ENCODE peak calls at places on chromosomes 5 and 9, in six cellular contexts. J is nucleus accumbens; H is LHCN-M2; Q is cerebellar cortex; X is activated CD4-positive, alpha-beta T cell treated with anti-CD3 and anti-CD28 coated beads, Interleukin-2, amount 10 ng/mL, durations not matched to agents 7 days and 5 days; S is activated T-cell treated with anti-CD3 and anti-CD28 coated beads for 1 hour. G is an unnamed sample.

GRCh38 chr5:91332267-91333044 is 50.7 kb downstream of the ARRDC3 start:
- DNase-seq in J (no peak), H (peak), Q (no peak), X (no peak), S (no peak), G (no peak)

GRCh38 chr9:22154064-22154463 is 145.0 kb upstream of the CDKN2B start:
- DNase-seq in J (no peak), H (no peak), Q (no peak), X (no peak), S (no peak), G (no peak)

GRCh38 chr5:110063640-110064592 is 374.2 kb downstream of the MAN2A1 start:
- DNase-seq in J (no peak), H (peak), Q (no peak), X (no peak), S (no peak), G (no peak)

GRCh38 chr9:5455181-5455580 is 4.8 kb downstream of the CD274 start:
- DNase-seq in J (no peak), H (peak), Q (no peak), X (no peak), S (no peak), G (no peak)

GRCh38 chr9:25904701-25905100 is 226.5 kb upstream of the TUSC1 start:
- DNase-seq in J (no peak), H (no peak), Q (no peak), X (no peak), S (no peak), G (no peak)

GRCh38 chr5:101288633-101289032 is 385.6 kb upstream of the ST8SIA4 start:
- DNase-seq in J (no peak), H (no peak), Q (no peak), X (no peak), S (no peak), G (no peak)

GRCh38 chr5:172713809-172714490 is 57.0 kb downstream of the DUSP1 start:
- DNase-seq in J (no peak), H (no peak), Q (no peak), X (no peak), S (no peak), G (no peak)

GRCh38 chr5:172778223-172778814 is 7.3 kb upstream of the DUSP1 start:
- DNase-seq in J (no peak), H (peak), Q (no peak), X (no peak), S (no peak), G (no peak)

GRCh38 chr5:171823269-171823668 is 37.7 kb downstream of the SMIM23 start:
- DNase-seq in J (no peak), H (no peak), Q (no peak), X (no peak), S (no peak), G (no peak)

GRCh38 chr5:73564018-73564417 is 1.4 kb downstream of the ANKRA2 start:
- DNase-seq in J (no peak), H (no peak), Q (no peak), X (no peak), S (no peak), G (no peak)

GRCh38 chr9:122445155-122445749 is 32.5 kb downstream of the OR1J1 start:
- DNase-seq in J (no peak), H (peak), Q (no peak), X (no peak), S (no peak), G (no peak)

GRCh38 chr5:33441241-33441844 is 578 bp downstream of the TARS1 start:
- DNase-seq in J (no peak), H (peak), Q (no peak), X (peak), S (no peak), G (no peak)

GRCh38 chr5:32233696-32234447 is 59.8 kb upstream of the GOLPH3 start:
- DNase-seq in J (no peak), H (no peak), Q (peak), X (no peak), S (no peak), G (no peak)

GRCh38 chr9:135144581-135145108 is 57.2 kb downstream of the OLFM1 start:
- DNase-seq in J (no peak), H (no peak), Q (no peak), X (no peak), S (no peak), G (no peak)